ENCODE peak calls at places on chromosomes 11 and 22, in ten cellular contexts. One of them, this sample, is unnamed.

GRCh38 chr11:15145635-15146034 is 30.9 kb downstream of the INSC start:
- DNase-seq in thoracic aorta: no peak
- DNase-seq in CD8-positive, alpha-beta memory T cell: no peak
- DNase-seq in Caco-2: no peak
- DNase-seq in neuronal stem cell: no peak
- DNase-seq in kidney: no peak
- DNase-seq in Panc1: no peak
- DNase-seq in cardiac muscle cell: no peak
- DNase-seq in fibroblast of lung: no peak
- DNase-seq in naive thymus-derived CD4-positive, alpha-beta T cell: no peak
- DNase-seq in this sample: no peak

GRCh38 chr11:83159901-83160865 is 3.3 kb downstream of the PCF11 start:
- DNase-seq in thoracic aorta: no peak
- DNase-seq in CD8-positive, alpha-beta memory T cell: peak; percentile 39
- DNase-seq in Caco-2: peak; percentile 37
- DNase-seq in neuronal stem cell: no peak
- DNase-seq in kidney: no peak
- DNase-seq in Panc1: no peak
- DNase-seq in cardiac muscle cell: peak; percentile 55
- DNase-seq in fibroblast of lung: peak; percentile 46
- DNase-seq in naive thymus-derived CD4-positive, alpha-beta T cell: no peak
- DNase-seq in this sample: no peak

GRCh38 chr11:8207080-8208000 is 38.5 kb upstream of the RIC3 start:
- DNase-seq in thoracic aorta: no peak
- DNase-seq in CD8-positive, alpha-beta memory T cell: no peak
- DNase-seq in Caco-2: no peak
- DNase-seq in neuronal stem cell: no peak
- DNase-seq in kidney: no peak
- DNase-seq in Panc1: no peak
- DNase-seq in cardiac muscle cell: peak; percentile 32
- DNase-seq in fibroblast of lung: no peak
- DNase-seq in naive thymus-derived CD4-positive, alpha-beta T cell: no peak
- DNase-seq in this sample: no peak

GRCh38 chr22:48907591-48907990 is 920.1 kb downstream of the BRD1 start:
- DNase-seq in thoracic aorta: no peak
- DNase-seq in CD8-positive, alpha-beta memory T cell: no peak
- DNase-seq in Caco-2: no peak
- DNase-seq in neuronal stem cell: no peak
- DNase-seq in kidney: no peak
- DNase-seq in Panc1: no peak
- DNase-seq in cardiac muscle cell: no peak
- DNase-seq in fibroblast of lung: no peak
- DNase-seq in naive thymus-derived CD4-positive, alpha-beta T cell: no peak
- DNase-seq in this sample: no peak

GRCh38 chr11:13269775-13270174 is 7.8 kb upstream of the BMAL1 start:
- DNase-seq in thoracic aorta: no peak
- DNase-seq in CD8-positive, alpha-beta memory T cell: no peak
- DNase-seq in Caco-2: no peak
- DNase-seq in neuronal stem cell: no peak
- DNase-seq in kidney: no peak
- DNase-seq in Panc1: no peak
- DNase-seq in cardiac muscle cell: no peak
- DNase-seq in fibroblast of lung: no peak
- DNase-seq in naive thymus-derived CD4-positive, alpha-beta T cell: no peak
- DNase-seq in this sample: no peak

GRCh38 chr11:126403658-126404057 is 48.2 kb downstream of the ST3GAL4 start:
- DNase-seq in thoracic aorta: no peak
- DNase-seq in CD8-positive, alpha-beta memory T cell: no peak
- DNase-seq in Caco-2: no peak
- DNase-seq in neuronal stem cell: no peak
- DNase-seq in kidney: no peak
- DNase-seq in Panc1: no peak
- DNase-seq in cardiac muscle cell: no peak
- DNase-seq in fibroblast of lung: no peak
- DNase-seq in naive thymus-derived CD4-positive, alpha-beta T cell: no peak
- DNase-seq in this sample: no peak

GRCh38 chr22:37561209-37562048 is 1.1 kb downstream of the CDC42EP1 start:
- DNase-seq in thoracic aorta: peak; percentile 84
- DNase-seq in CD8-positive, alpha-beta memory T cell: peak; percentile 70
- DNase-seq in Caco-2: peak; percentile 94
- DNase-seq in neuronal stem cell: peak; percentile 79
- DNase-seq in kidney: peak; percentile 96
- DNase-seq in Panc1: no peak
- DNase-seq in cardiac muscle cell: peak; percentile 94
- DNase-seq in fibroblast of lung: peak; percentile 89
- DNase-seq in naive thymus-derived CD4-positive, alpha-beta T cell: peak; percentile 71
- DNase-seq in this sample: peak; percentile 83

GRCh38 chr11:2983908-2984307 is 8.2 kb downstream of the NAP1L4 start:
- DNase-seq in thoracic aorta: no peak
- DNase-seq in CD8-positive, alpha-beta memory T cell: no peak
- DNase-seq in Caco-2: no peak
- DNase-seq in neuronal stem cell: no peak
- DNase-seq in kidney: no peak
- DNase-seq in Panc1: no peak
- DNase-seq in cardiac muscle cell: no peak
- DNase-seq in fibroblast of lung: no peak
- DNase-seq in naive thymus-derived CD4-positive, alpha-beta T cell: no peak
- DNase-seq in this sample: no peak

GRCh38 chr11:77791301-77791700 is 29.2 kb downstream of the RSF1 start:
- DNase-seq in thoracic aorta: no peak
- DNase-seq in CD8-positive, alpha-beta memory T cell: no peak
- DNase-seq in Caco-2: no peak
- DNase-seq in neuronal stem cell: no peak
- DNase-seq in kidney: no peak
- DNase-seq in Panc1: no peak
- DNase-seq in cardiac muscle cell: no peak
- DNase-seq in fibroblast of lung: no peak
- DNase-seq in naive thymus-derived CD4-positive, alpha-beta T cell: no peak
- DNase-seq in this sample: peak; percentile 90

GRCh38 chr11:8225589-8226036 is 38.1 kb downstream of the LMO1 start:
- DNase-seq in thoracic aorta: peak; percentile 33
- DNase-seq in CD8-positive, alpha-beta memory T cell: peak; percentile 41
- DNase-seq in Caco-2: peak; percentile 74
- DNase-seq in neuronal stem cell: peak; percentile 86
- DNase-seq in kidney: no peak
- DNase-seq in Panc1: peak; percentile 55
- DNase-seq in cardiac muscle cell: peak; percentile 72
- DNase-seq in fibroblast of lung: peak; percentile 61
- DNase-seq in naive thymus-derived CD4-positive, alpha-beta T cell: peak; percentile 49
- DNase-seq in this sample: peak; percentile 63

GRCh38 chr11:132977746-132978145 is 554.6 kb downstream of the OPCML start:
- DNase-seq in thoracic aorta: no peak
- DNase-seq in CD8-positive, alpha-beta memory T cell: no peak
- DNase-seq in Caco-2: no peak
- DNase-seq in neuronal stem cell: no peak
- DNase-seq in kidney: no peak
- DNase-seq in Panc1: no peak
- DNase-seq in cardiac muscle cell: no peak
- DNase-seq in fibroblast of lung: no peak
- DNase-seq in naive thymus-derived CD4-positive, alpha-beta T cell: no peak
- DNase-seq in this sample: no peak

GRCh38 chr11:34984514-34984913 is 68.1 kb downstream of the PDHX start:
- DNase-seq in thoracic aorta: no peak
- DNase-seq in CD8-positive, alpha-beta memory T cell: no peak
- DNase-seq in Caco-2: no peak
- DNase-seq in neuronal stem cell: no peak
- DNase-seq in kidney: no peak
- DNase-seq in Panc1: no peak
- DNase-seq in cardiac muscle cell: no peak
- DNase-seq in fibroblast of lung: no peak
- DNase-seq in naive thymus-derived CD4-positive, alpha-beta T cell: no peak
- DNase-seq in this sample: no peak

GRCh38 chr11:34564406-34564805 is 50.8 kb upstream of the ELF5 start:
- DNase-seq in thoracic aorta: no peak
- DNase-seq in CD8-positive, alpha-beta memory T cell: no peak
- DNase-seq in Caco-2: peak; percentile 17
- DNase-seq in neuronal stem cell: no peak
- DNase-seq in kidney: no peak
- DNase-seq in Panc1: no peak
- DNase-seq in cardiac muscle cell: no peak
- DNase-seq in fibroblast of lung: no peak
- DNase-seq in naive thymus-derived CD4-positive, alpha-beta T cell: no peak
- DNase-seq in this sample: no peak

GRCh38 chr11:101129203-101129943 is at the start of gene PGR:
- DNase-seq in thoracic aorta: peak; percentile 28
- DNase-seq in CD8-positive, alpha-beta memory T cell: no peak
- DNase-seq in Caco-2: peak; percentile 16
- DNase-seq in neuronal stem cell: peak; percentile 17
- DNase-seq in kidney: peak; percentile 68
- DNase-seq in Panc1: no peak
- DNase-seq in cardiac muscle cell: no peak
- DNase-seq in fibroblast of lung: peak; percentile 12
- DNase-seq in naive thymus-derived CD4-positive, alpha-beta T cell: no peak
- DNase-seq in this sample: peak; percentile 6
- H3K4me3 ChIP-seq in thoracic aorta: peak within 1 kb of the TSS; percentile 92
- H3K4me3 ChIP-seq in CD8-positive, alpha-beta memory T cell: no peak within 1 kb of the TSS
- H3K4me3 ChIP-seq in Caco-2: no peak within 1 kb of the TSS
- H3K4me3 ChIP-seq in neuronal stem cell: peak within 1 kb of the TSS; percentile 32
- H3K4me3 ChIP-seq in kidney: peak within 1 kb of the TSS; percentile 48
- H3K4me3 ChIP-seq in Panc1: peak within 1 kb of the TSS; percentile 34
- H3K4me3 ChIP-seq in cardiac muscle cell: peak within 1 kb of the TSS; percentile 17
- H3K4me3 ChIP-seq in fibroblast of lung: peak within 1 kb of the TSS; percentile 29
- H3K4me3 ChIP-seq in naive thymus-derived CD4-positive, alpha-beta T cell: no peak within 1 kb of the TSS
- H3K4me3 ChIP-seq in this sample: no peak within 1 kb of the TSS

GRCh38 chr11:44920451-44920850 is 30.2 kb downstream of the TP53I11 start:
- DNase-seq in thoracic aorta: no peak
- DNase-seq in CD8-positive, alpha-beta memory T cell: no peak
- DNase-seq in Caco-2: no peak
- DNase-seq in neuronal stem cell: no peak
- DNase-seq in kidney: no peak
- DNase-seq in Panc1: no peak
- DNase-seq in cardiac muscle cell: no peak
- DNase-seq in fibroblast of lung: no peak
- DNase-seq in naive thymus-derived CD4-positive, alpha-beta T cell: no peak
- DNase-seq in this sample: no peak
- H3K36me3 ChIP-seq in thoracic aorta: no peaks in the 10 kb centered on the region
- H3K36me3 ChIP-seq in CD8-positive, alpha-beta memory T cell: no peaks in the 10 kb centered on the region
- H3K36me3 ChIP-seq in Caco-2: no peaks in the 10 kb centered on the region
- H3K36me3 ChIP-seq in neuronal stem cell: peaks cover 38% of the 10 kb centered on the region
- H3K36me3 ChIP-seq in kidney: no peaks in the 10 kb centered on the region
- H3K36me3 ChIP-seq in Panc1: no peaks in the 10 kb centered on the region
- H3K36me3 ChIP-seq in cardiac muscle cell: peaks cover 9% of the 10 kb centered on the region
- H3K36me3 ChIP-seq in fibroblast of lung: no peaks in the 10 kb centered on the region
- H3K36me3 ChIP-seq in naive thymus-derived CD4-positive, alpha-beta T cell: no peaks in the 10 kb centered on the region
- H3K36me3 ChIP-seq in this sample: no peaks in the 10 kb centered on the region

GRCh38 chr11:57641011-57641410 is 8.7 kb downstream of the YPEL4 start:
- DNase-seq in thoracic aorta: no peak
- DNase-seq in CD8-positive, alpha-beta memory T cell: no peak
- DNase-seq in Caco-2: peak; percentile 41
- DNase-seq in neuronal stem cell: no peak
- DNase-seq in kidney: no peak
- DNase-seq in Panc1: no peak
- DNase-seq in cardiac muscle cell: peak; percentile 51
- DNase-seq in fibroblast of lung: no peak
- DNase-seq in naive thymus-derived CD4-positive, alpha-beta T cell: no peak
- DNase-seq in this sample: peak; percentile 35

GRCh38 chr11:57639321-57640067 is 10.2 kb downstream of the YPEL4 start:
- DNase-seq in thoracic aorta: no peak
- DNase-seq in CD8-positive, alpha-beta memory T cell: no peak
- DNase-seq in Caco-2: peak; percentile 51
- DNase-seq in neuronal stem cell: peak; percentile 98
- DNase-seq in kidney: no peak
- DNase-seq in Panc1: no peak
- DNase-seq in cardiac muscle cell: peak; percentile 85
- DNase-seq in fibroblast of lung: peak; percentile 71
- DNase-seq in naive thymus-derived CD4-positive, alpha-beta T cell: no peak
- DNase-seq in this sample: peak; percentile 89

GRCh38 chr11:57638811-57639320 is 10.8 kb downstream of the YPEL4 start:
- DNase-seq in thoracic aorta: no peak
- DNase-seq in CD8-positive, alpha-beta memory T cell: no peak
- DNase-seq in Caco-2: no peak
- DNase-seq in neuronal stem cell: peak; percentile 32
- DNase-seq in kidney: no peak
- DNase-seq in Panc1: no peak
- DNase-seq in cardiac muscle cell: no peak
- DNase-seq in fibroblast of lung: no peak
- DNase-seq in naive thymus-derived CD4-positive, alpha-beta T cell: no peak
- DNase-seq in this sample: no peak

GRCh38 chr11:57641426-57641825 is 8.3 kb downstream of the YPEL4 start:
- DNase-seq in thoracic aorta: no peak
- DNase-seq in CD8-positive, alpha-beta memory T cell: peak; percentile 39
- DNase-seq in Caco-2: peak; percentile 59
- DNase-seq in neuronal stem cell: no peak
- DNase-seq in kidney: no peak
- DNase-seq in Panc1: no peak
- DNase-seq in cardiac muscle cell: peak; percentile 75
- DNase-seq in fibroblast of lung: peak; percentile 78
- DNase-seq in naive thymus-derived CD4-positive, alpha-beta T cell: no peak
- DNase-seq in this sample: peak; percentile 40

DNA sequence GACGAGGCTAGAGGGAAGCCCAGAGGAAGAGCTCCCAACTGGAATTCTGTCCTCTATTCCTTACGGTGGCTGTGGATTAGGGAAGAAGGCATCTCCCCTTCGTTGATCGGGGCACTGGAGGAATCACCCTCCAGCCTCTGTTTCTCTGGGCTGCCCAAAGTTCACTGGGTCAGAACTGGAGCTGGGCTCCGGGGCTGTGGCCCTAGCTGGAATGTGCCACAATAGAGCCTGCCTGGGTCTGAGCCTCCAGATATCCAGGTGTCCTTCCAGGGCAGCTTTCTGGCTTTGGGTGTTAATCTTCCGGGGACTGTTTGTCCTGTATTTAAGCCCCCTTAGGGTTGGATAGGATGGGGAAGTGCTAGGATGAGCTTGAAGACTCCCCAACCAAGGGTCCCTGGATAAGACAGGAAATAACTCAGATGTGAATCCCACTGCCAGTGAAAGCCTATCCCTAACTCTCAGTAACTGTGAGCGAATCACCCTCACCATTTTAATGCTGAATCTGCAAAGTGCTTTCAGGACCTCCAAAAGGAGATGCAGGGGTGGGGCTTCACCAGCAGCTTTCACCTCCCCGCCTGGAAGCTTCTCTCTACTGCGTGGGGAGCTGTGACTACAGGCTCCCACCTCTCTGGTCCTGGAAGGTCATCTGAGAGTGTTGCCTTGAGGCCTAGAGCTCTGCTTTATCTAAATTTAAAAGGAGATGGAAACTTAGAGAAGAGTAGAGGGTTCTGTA is 9.5 kb downstream of the YPEL4 start:
- DNase-seq in thoracic aorta: no peak
- DNase-seq in CD8-positive, alpha-beta memory T cell: no peak
- DNase-seq in Caco-2: no peak
- DNase-seq in neuronal stem cell: no peak
- DNase-seq in kidney: no peak
- DNase-seq in Panc1: no peak
- DNase-seq in cardiac muscle cell: no peak
- DNase-seq in fibroblast of lung: no peak
- DNase-seq in naive thymus-derived CD4-positive, alpha-beta T cell: no peak
- DNase-seq in this sample: no peak
- H3K4me3 ChIP-seq in thoracic aorta: peak overlapping the region; percentile 96
- H3K4me3 ChIP-seq in CD8-positive, alpha-beta memory T cell: no peak overlapping the region
- H3K4me3 ChIP-seq in Caco-2: no peak overlapping the region
- H3K4me3 ChIP-seq in neuronal stem cell: peak overlapping the region; percentile 86
- H3K4me3 ChIP-seq in kidney: no peak overlapping the region
- H3K4me3 ChIP-seq in Panc1: no peak overlapping the region
- H3K4me3 ChIP-seq in cardiac muscle cell: peak overlapping the region; percentile 92
- H3K4me3 ChIP-seq in fibroblast of lung: peak overlapping the region; percentile 87
- H3K4me3 ChIP-seq in naive thymus-derived CD4-positive, alpha-beta T cell: no peak overlapping the region
- H3K4me3 ChIP-seq in this sample: peak overlapping the region; percentile 75

DNA sequence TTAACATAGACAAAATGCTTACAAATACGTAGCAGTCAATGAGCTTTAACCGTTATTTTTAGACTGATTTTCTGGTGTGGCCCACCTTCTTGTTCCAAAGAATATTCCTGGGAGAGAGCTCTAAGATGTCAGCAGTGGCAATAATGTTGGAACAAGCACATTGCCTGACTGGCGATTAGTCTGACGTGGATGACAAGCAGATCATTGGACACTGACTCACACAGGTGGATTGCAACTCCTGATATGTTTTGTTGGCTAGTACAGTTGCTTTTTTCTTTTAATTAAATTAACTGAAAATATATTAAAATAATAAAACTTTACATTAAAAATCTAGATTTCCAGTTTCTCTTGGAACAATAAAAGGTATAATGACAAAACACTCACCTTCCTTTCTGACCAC is 78.0 kb downstream of the TENM4 start:
- DNase-seq in thoracic aorta: no peak
- DNase-seq in CD8-positive, alpha-beta memory T cell: no peak
- DNase-seq in Caco-2: no peak
- DNase-seq in neuronal stem cell: no peak
- DNase-seq in kidney: no peak
- DNase-seq in Panc1: no peak
- DNase-seq in cardiac muscle cell: no peak
- DNase-seq in fibroblast of lung: no peak
- DNase-seq in naive thymus-derived CD4-positive, alpha-beta T cell: no peak
- DNase-seq in this sample: no peak
- H3K36me3 ChIP-seq in thoracic aorta: no peaks in the 10 kb centered on the region
- H3K36me3 ChIP-seq in CD8-positive, alpha-beta memory T cell: no peaks in the 10 kb centered on the region
- H3K36me3 ChIP-seq in Caco-2: no peaks in the 10 kb centered on the region
- H3K36me3 ChIP-seq in neuronal stem cell: no peaks in the 10 kb centered on the region
- H3K36me3 ChIP-seq in kidney: no peaks in the 10 kb centered on the region
- H3K36me3 ChIP-seq in Panc1: no peaks in the 10 kb centered on the region
- H3K36me3 ChIP-seq in cardiac muscle cell: no peaks in the 10 kb centered on the region
- H3K36me3 ChIP-seq in fibroblast of lung: no peaks in the 10 kb centered on the region
- H3K36me3 ChIP-seq in naive thymus-derived CD4-positive, alpha-beta T cell: no peaks in the 10 kb centered on the region
- H3K36me3 ChIP-seq in this sample: no peaks in the 10 kb centered on the region